ENCODE peak calls at places on chromosomes 1 and 21, in six cellular contexts. One of them, this sample, is unnamed.

GRCh38 chr1:180080439-180080838 is 74.2 kb upstream of the QSOX1 start:
- DNase-seq in NCI-H82: no peak
- DNase-seq in AG08395: no peak
- DNase-seq in tibial nerve: no peak
- DNase-seq in amniotic stem cell: no peak
- DNase-seq in kidney tubule cell: peak
- DNase-seq in this sample: no peak

GRCh38 chr1:170765279-170765678 is 101.3 kb downstream of the PRRX1 start:
- DNase-seq in NCI-H82: no peak
- DNase-seq in AG08395: no peak
- DNase-seq in tibial nerve: no peak
- DNase-seq in amniotic stem cell: no peak
- DNase-seq in kidney tubule cell: no peak
- DNase-seq in this sample: no peak

GRCh38 chr1:236868625-236869467 is 73.8 kb downstream of the MTR start:
- DNase-seq in NCI-H82: peak
- DNase-seq in AG08395: peak
- DNase-seq in tibial nerve: no peak
- DNase-seq in amniotic stem cell: no peak
- DNase-seq in kidney tubule cell: peak
- DNase-seq in this sample: no peak

GRCh38 chr1:203645996-203646395 is 19.4 kb downstream of the ATP2B4 start:
- DNase-seq in NCI-H82: no peak
- DNase-seq in AG08395: no peak
- DNase-seq in tibial nerve: no peak
- DNase-seq in amniotic stem cell: no peak
- DNase-seq in kidney tubule cell: no peak
- DNase-seq in this sample: no peak

GRCh38 chr1:155057788-155058211 is 5.7 kb upstream of the EFNA4 start:
- DNase-seq in NCI-H82: no peak
- DNase-seq in AG08395: no peak
- DNase-seq in tibial nerve: no peak
- DNase-seq in amniotic stem cell: no peak
- DNase-seq in kidney tubule cell: no peak
- DNase-seq in this sample: peak

GRCh38 chr1:116256875-116257823 is 115.9 kb upstream of the ATP1A1 start:
- DNase-seq in NCI-H82: peak
- DNase-seq in AG08395: no peak
- DNase-seq in tibial nerve: no peak
- DNase-seq in amniotic stem cell: no peak
- DNase-seq in kidney tubule cell: no peak
- DNase-seq in this sample: no peak

GRCh38 chr1:204255225-204255624 is 41.4 kb upstream of the GOLT1A start:
- DNase-seq in NCI-H82: no peak
- DNase-seq in AG08395: no peak
- DNase-seq in tibial nerve: no peak
- DNase-seq in amniotic stem cell: no peak
- DNase-seq in kidney tubule cell: no peak
- DNase-seq in this sample: no peak

GRCh38 chr1:109396971-109397370 is 747 bp downstream of the SORT1 start:
- DNase-seq in NCI-H82: peak
- DNase-seq in AG08395: no peak
- DNase-seq in tibial nerve: no peak
- DNase-seq in amniotic stem cell: no peak
- DNase-seq in kidney tubule cell: peak
- DNase-seq in this sample: peak

GRCh38 chr1:72281144-72281543 is 1.2 kb downstream of the NEGR1 start:
- DNase-seq in NCI-H82: no peak
- DNase-seq in AG08395: no peak
- DNase-seq in tibial nerve: no peak
- DNase-seq in amniotic stem cell: no peak
- DNase-seq in kidney tubule cell: peak
- DNase-seq in this sample: no peak

GRCh38 chr1:184558691-184559090 is 171.9 kb downstream of the C1orf21 start:
- DNase-seq in NCI-H82: no peak
- DNase-seq in AG08395: no peak
- DNase-seq in tibial nerve: no peak
- DNase-seq in amniotic stem cell: no peak
- DNase-seq in kidney tubule cell: no peak
- DNase-seq in this sample: no peak

GRCh38 chr21:39644069-39644468 is 31.3 kb downstream of the B3GALT5 start:
- DNase-seq in NCI-H82: no peak
- DNase-seq in AG08395: no peak
- DNase-seq in tibial nerve: no peak
- DNase-seq in amniotic stem cell: no peak
- DNase-seq in kidney tubule cell: no peak
- DNase-seq in this sample: no peak

GRCh38 chr21:46161800-46162592 is 6.6 kb upstream of the FTCD start:
- DNase-seq in NCI-H82: no peak
- DNase-seq in AG08395: no peak
- DNase-seq in tibial nerve: peak
- DNase-seq in amniotic stem cell: no peak
- DNase-seq in kidney tubule cell: no peak
- DNase-seq in this sample: peak

GRCh38 chr21:29181799-29182470 is 51.5 kb downstream of the MAP3K7CL start:
- DNase-seq in NCI-H82: no peak
- DNase-seq in AG08395: peak
- DNase-seq in tibial nerve: no peak
- DNase-seq in amniotic stem cell: peak
- DNase-seq in kidney tubule cell: peak
- DNase-seq in this sample: peak

GRCh38 chr1:20216574-20216973 is 30.3 kb upstream of the PLA2G2C start:
- DNase-seq in NCI-H82: peak
- DNase-seq in AG08395: peak
- DNase-seq in tibial nerve: no peak
- DNase-seq in amniotic stem cell: no peak
- DNase-seq in kidney tubule cell: peak
- DNase-seq in this sample: no peak

GRCh38 chr1:44409019-44409602 is 4.1 kb downstream of the RNF220 start:
- DNase-seq in NCI-H82: no peak
- DNase-seq in AG08395: no peak
- DNase-seq in tibial nerve: no peak
- DNase-seq in amniotic stem cell: no peak
- DNase-seq in kidney tubule cell: no peak
- DNase-seq in this sample: no peak

GRCh38 chr21:38984982-38985422 is 179.3 kb downstream of the ETS2 start:
- DNase-seq in NCI-H82: no peak
- DNase-seq in AG08395: peak
- DNase-seq in tibial nerve: no peak
- DNase-seq in amniotic stem cell: no peak
- DNase-seq in kidney tubule cell: no peak
- DNase-seq in this sample: peak

GRCh38 chr1:63873751-63874150 is 99.9 kb downstream of the ROR1 start:
- DNase-seq in NCI-H82: no peak
- DNase-seq in AG08395: peak
- DNase-seq in tibial nerve: no peak
- DNase-seq in amniotic stem cell: no peak
- DNase-seq in kidney tubule cell: peak
- DNase-seq in this sample: no peak

GRCh38 chr1:59574085-59574484 is 240.7 kb upstream of the HOOK1 start:
- DNase-seq in NCI-H82: no peak
- DNase-seq in AG08395: peak
- DNase-seq in tibial nerve: no peak
- DNase-seq in amniotic stem cell: no peak
- DNase-seq in kidney tubule cell: no peak
- DNase-seq in this sample: no peak

GRCh38 chr1:43293171-43293570 is 7.6 kb upstream of the TIE1 start:
- DNase-seq in NCI-H82: no peak
- DNase-seq in AG08395: peak
- DNase-seq in tibial nerve: no peak
- DNase-seq in amniotic stem cell: no peak
- DNase-seq in kidney tubule cell: peak
- DNase-seq in this sample: no peak

GRCh38 chr1:206949641-206950040 is 3.4 kb upstream of the PIGR start:
- DNase-seq in NCI-H82: no peak
- DNase-seq in AG08395: no peak
- DNase-seq in tibial nerve: no peak
- DNase-seq in amniotic stem cell: no peak
- DNase-seq in kidney tubule cell: no peak
- DNase-seq in this sample: no peak

GRCh38 chr1:51482881-51483280 is 36.2 kb downstream of the EPS15 start:
- DNase-seq in NCI-H82: no peak
- DNase-seq in AG08395: no peak
- DNase-seq in tibial nerve: no peak
- DNase-seq in amniotic stem cell: no peak
- DNase-seq in kidney tubule cell: no peak
- DNase-seq in this sample: no peak

GRCh38 chr1:214280386-214281029 is 451 bp upstream of the SMYD2 start:
- DNase-seq in NCI-H82: peak
- DNase-seq in AG08395: peak
- DNase-seq in tibial nerve: no peak
- DNase-seq in amniotic stem cell: no peak
- DNase-seq in kidney tubule cell: peak
- DNase-seq in this sample: peak

GRCh38 chr1:15283500-15283899 is 36.5 kb downstream of the FHAD1 start:
- DNase-seq in NCI-H82: no peak
- DNase-seq in AG08395: no peak
- DNase-seq in tibial nerve: no peak
- DNase-seq in amniotic stem cell: no peak
- DNase-seq in kidney tubule cell: peak
- DNase-seq in this sample: no peak

GRCh38 chr1:99662581-99663208 is 16.8 kb downstream of the PALMD start:
- DNase-seq in NCI-H82: no peak
- DNase-seq in AG08395: peak
- DNase-seq in tibial nerve: peak
- DNase-seq in amniotic stem cell: peak
- DNase-seq in kidney tubule cell: no peak
- DNase-seq in this sample: peak

GRCh38 chr1:235401251-235401650 is 34.0 kb downstream of the TBCE start:
- DNase-seq in NCI-H82: no peak
- DNase-seq in AG08395: peak
- DNase-seq in tibial nerve: no peak
- DNase-seq in amniotic stem cell: peak
- DNase-seq in kidney tubule cell: no peak
- DNase-seq in this sample: no peak

GRCh38 chr1:31626451-31627202 is 9.1 kb downstream of the HCRTR1 start:
- DNase-seq in NCI-H82: peak
- DNase-seq in AG08395: peak
- DNase-seq in tibial nerve: no peak
- DNase-seq in amniotic stem cell: no peak
- DNase-seq in kidney tubule cell: no peak
- DNase-seq in this sample: peak

GRCh38 chr1:240720891-240721450 is 109.0 kb upstream of the GREM2 start:
- DNase-seq in NCI-H82: no peak
- DNase-seq in AG08395: peak
- DNase-seq in tibial nerve: no peak
- DNase-seq in amniotic stem cell: no peak
- DNase-seq in kidney tubule cell: no peak
- DNase-seq in this sample: no peak

GRCh38 chr21:21624674-21625073 is 626.5 kb downstream of the NCAM2 start:
- DNase-seq in NCI-H82: no peak
- DNase-seq in AG08395: peak
- DNase-seq in tibial nerve: no peak
- DNase-seq in amniotic stem cell: peak
- DNase-seq in kidney tubule cell: no peak
- DNase-seq in this sample: no peak

GRCh38 chr1:248901578-248901977 is 4.5 kb upstream of the PGBD2 start:
- DNase-seq in NCI-H82: no peak
- DNase-seq in AG08395: no peak
- DNase-seq in tibial nerve: no peak
- DNase-seq in amniotic stem cell: no peak
- DNase-seq in kidney tubule cell: no peak
- DNase-seq in this sample: no peak

GRCh38 chr1:200468264-200469001 is 58.6 kb upstream of the ZNF281 start:
- DNase-seq in NCI-H82: no peak
- DNase-seq in AG08395: no peak
- DNase-seq in tibial nerve: no peak
- DNase-seq in amniotic stem cell: no peak
- DNase-seq in kidney tubule cell: peak
- DNase-seq in this sample: no peak

GRCh38 chr1:46061146-46061545 is 71.3 kb downstream of the PIK3R3 start:
- DNase-seq in NCI-H82: no peak
- DNase-seq in AG08395: no peak
- DNase-seq in tibial nerve: no peak
- DNase-seq in amniotic stem cell: no peak
- DNase-seq in kidney tubule cell: peak
- DNase-seq in this sample: no peak

This sample was measured in right cardiac atrium.